ENCODE peak calls at places on chromosomes 16 and 17, in ten cellular contexts. One of them, this sample, is unnamed.

GRCh38 chr17:83196088-83196765 is 116.8 kb downstream of the METRNL start:
- DNase-seq in mucosa of gallbladder: no peak
- DNase-seq in psoas muscle: peak
- DNase-seq in GM23248: peak
- DNase-seq in stimulated activated CD8-positive, alpha-beta memory T cell treated with anti-CD3 and anti-CD28 coated beads, Interleukin-15, amount 100 ng/mL, for 4 hours: no peak
- DNase-seq in endothelial cell: no peak
- DNase-seq in T-helper 1 cell: no peak
- DNase-seq in colonic mucosa: no peak
- DNase-seq in HS-5: no peak
- DNase-seq in OCI-LY7: no peak
- DNase-seq in this sample: peak

GRCh38 chr17:37068266-37068665 is 119.5 kb downstream of the AATF start:
- DNase-seq in OCI-LY7: no peak
- DNase-seq in colonic mucosa: no peak
- DNase-seq in endothelial cell: no peak
- DNase-seq in T-helper 1 cell: no peak
- DNase-seq in GM23248: no peak
- DNase-seq in HS-5: no peak
- DNase-seq in mucosa of gallbladder: no peak
- DNase-seq in psoas muscle: no peak
- DNase-seq in stimulated activated CD8-positive, alpha-beta memory T cell treated with anti-CD3 and anti-CD28 coated beads, Interleukin-15, amount 100 ng/mL, for 4 hours: no peak
- DNase-seq in this sample: no peak

GRCh38 chr17:63631626-63632025 is 9.4 kb downstream of the MAP3K3 start:
- DNase-seq in HS-5: no peak
- DNase-seq in colonic mucosa: no peak
- DNase-seq in endothelial cell: no peak
- DNase-seq in OCI-LY7: no peak
- DNase-seq in mucosa of gallbladder: no peak
- DNase-seq in psoas muscle: no peak
- DNase-seq in T-helper 1 cell: no peak
- DNase-seq in GM23248: no peak
- DNase-seq in stimulated activated CD8-positive, alpha-beta memory T cell treated with anti-CD3 and anti-CD28 coated beads, Interleukin-15, amount 100 ng/mL, for 4 hours: no peak
- DNase-seq in this sample: no peak

GRCh38 chr17:63698381-63698885 is 1.5 kb downstream of the LIMD2 start:
- DNase-seq in GM23248: no peak
- DNase-seq in OCI-LY7: peak
- DNase-seq in T-helper 1 cell: peak
- DNase-seq in psoas muscle: no peak
- DNase-seq in endothelial cell: no peak
- DNase-seq in mucosa of gallbladder: no peak
- DNase-seq in HS-5: no peak
- DNase-seq in colonic mucosa: no peak
- DNase-seq in stimulated activated CD8-positive, alpha-beta memory T cell treated with anti-CD3 and anti-CD28 coated beads, Interleukin-15, amount 100 ng/mL, for 4 hours: no peak
- DNase-seq in this sample: no peak

GRCh38 chr16:4615389-4616046 is 830 bp upstream of the UBALD1 start:
- DNase-seq in psoas muscle: no peak
- DNase-seq in colonic mucosa: peak
- DNase-seq in OCI-LY7: peak
- DNase-seq in endothelial cell: no peak
- DNase-seq in mucosa of gallbladder: no peak
- DNase-seq in HS-5: no peak
- DNase-seq in T-helper 1 cell: peak
- DNase-seq in GM23248: no peak
- DNase-seq in stimulated activated CD8-positive, alpha-beta memory T cell treated with anti-CD3 and anti-CD28 coated beads, Interleukin-15, amount 100 ng/mL, for 4 hours: no peak
- DNase-seq in this sample: peak

GRCh38 chr17:50841949-50842354 is 6.6 kb downstream of the WFIKKN2 start:
- DNase-seq in colonic mucosa: peak
- DNase-seq in endothelial cell: peak
- DNase-seq in mucosa of gallbladder: peak
- DNase-seq in T-helper 1 cell: peak
- DNase-seq in stimulated activated CD8-positive, alpha-beta memory T cell treated with anti-CD3 and anti-CD28 coated beads, Interleukin-15, amount 100 ng/mL, for 4 hours: no peak
- DNase-seq in psoas muscle: peak
- DNase-seq in OCI-LY7: peak
- DNase-seq in GM23248: peak
- DNase-seq in HS-5: no peak
- DNase-seq in this sample: peak

GRCh38 chr16:77961811-77962210 is 60.5 kb upstream of the CLEC3A start:
- DNase-seq in GM23248: peak
- DNase-seq in T-helper 1 cell: no peak
- DNase-seq in mucosa of gallbladder: no peak
- DNase-seq in HS-5: no peak
- DNase-seq in endothelial cell: no peak
- DNase-seq in psoas muscle: no peak
- DNase-seq in OCI-LY7: no peak
- DNase-seq in colonic mucosa: no peak
- DNase-seq in stimulated activated CD8-positive, alpha-beta memory T cell treated with anti-CD3 and anti-CD28 coated beads, Interleukin-15, amount 100 ng/mL, for 4 hours: no peak
- DNase-seq in this sample: no peak

GRCh38 chr16:30774367-30775130 is 12.4 kb downstream of the RNF40 start:
- DNase-seq in OCI-LY7: no peak
- DNase-seq in endothelial cell: no peak
- DNase-seq in T-helper 1 cell: no peak
- DNase-seq in GM23248: peak
- DNase-seq in psoas muscle: no peak
- DNase-seq in stimulated activated CD8-positive, alpha-beta memory T cell treated with anti-CD3 and anti-CD28 coated beads, Interleukin-15, amount 100 ng/mL, for 4 hours: no peak
- DNase-seq in HS-5: no peak
- DNase-seq in colonic mucosa: no peak
- DNase-seq in mucosa of gallbladder: no peak
- DNase-seq in this sample: no peak

GRCh38 chr17:3846739-3847670 is 959 bp upstream of the NCBP3 start:
- DNase-seq in psoas muscle: no peak
- DNase-seq in OCI-LY7: no peak
- DNase-seq in HS-5: no peak
- DNase-seq in GM23248: no peak
- DNase-seq in T-helper 1 cell: no peak
- DNase-seq in stimulated activated CD8-positive, alpha-beta memory T cell treated with anti-CD3 and anti-CD28 coated beads, Interleukin-15, amount 100 ng/mL, for 4 hours: no peak
- DNase-seq in endothelial cell: no peak
- DNase-seq in mucosa of gallbladder: no peak
- DNase-seq in colonic mucosa: no peak
- DNase-seq in this sample: no peak

GRCh38 chr17:72334205-72334604 is 213.4 kb downstream of the SOX9 start:
- DNase-seq in colonic mucosa: no peak
- DNase-seq in HS-5: peak
- DNase-seq in T-helper 1 cell: no peak
- DNase-seq in OCI-LY7: no peak
- DNase-seq in mucosa of gallbladder: no peak
- DNase-seq in psoas muscle: no peak
- DNase-seq in endothelial cell: no peak
- DNase-seq in stimulated activated CD8-positive, alpha-beta memory T cell treated with anti-CD3 and anti-CD28 coated beads, Interleukin-15, amount 100 ng/mL, for 4 hours: no peak
- DNase-seq in GM23248: peak
- DNase-seq in this sample: no peak

GRCh38 chr16:19874026-19874425 is 10.6 kb downstream of the GPRC5B start:
- DNase-seq in GM23248: no peak
- DNase-seq in colonic mucosa: no peak
- DNase-seq in psoas muscle: no peak
- DNase-seq in stimulated activated CD8-positive, alpha-beta memory T cell treated with anti-CD3 and anti-CD28 coated beads, Interleukin-15, amount 100 ng/mL, for 4 hours: no peak
- DNase-seq in mucosa of gallbladder: no peak
- DNase-seq in T-helper 1 cell: no peak
- DNase-seq in HS-5: no peak
- DNase-seq in OCI-LY7: no peak
- DNase-seq in endothelial cell: no peak
- DNase-seq in this sample: no peak

GRCh38 chr17:45883063-45883462 is 11.3 kb upstream of the MAPT start:
- DNase-seq in colonic mucosa: no peak
- DNase-seq in OCI-LY7: no peak
- DNase-seq in GM23248: no peak
- DNase-seq in psoas muscle: peak
- DNase-seq in endothelial cell: no peak
- DNase-seq in stimulated activated CD8-positive, alpha-beta memory T cell treated with anti-CD3 and anti-CD28 coated beads, Interleukin-15, amount 100 ng/mL, for 4 hours: no peak
- DNase-seq in HS-5: no peak
- DNase-seq in T-helper 1 cell: no peak
- DNase-seq in mucosa of gallbladder: no peak
- DNase-seq in this sample: no peak

This sample was measured in left lung.